ENCODE peak calls at places on chromosomes 13 and 19, in five cellular contexts. L is glutamatergic neuron; Q is putamen; C is cardiac fibroblast; U is stimulated activated CD8-positive, alpha-beta memory T cell treated with anti-CD3 and anti-CD28 coated beads, Interleukin-7, amount 100 ng/mL, for 1 hour. O is an unnamed sample.

GRCh38 chr13:49549289-49549688 is 36.1 kb downstream of the RCBTB1 start:
- DNase-seq in Q (no peak), L (no peak), C (no peak), U (no peak), O (no peak)

GRCh38 chr13:110214637-110215036 is 92.3 kb downstream of the COL4A1 start:
- DNase-seq in C (no peak), Q (no peak), L (no peak), U (no peak), O (no peak)

GRCh38 chr19:2802826-2803225 is 16.8 kb upstream of the ZNF554 start:
- DNase-seq in U (no peak), L (no peak), C (no peak), Q (no peak), O (no peak)

GRCh38 chr19:35027009-35027408 is 3.3 kb upstream of the SCN1B start:
- DNase-seq in U (no peak), Q (no peak), L (no peak), C (no peak), O (no peak)

GRCh38 chr13:33278923-33279322 is 6.6 kb downstream of the STARD13 start:
- DNase-seq in Q (no peak), C (no peak), U (no peak), L (no peak), O (no peak)

GRCh38 chr13:46035066-46035465 is 17.5 kb downstream of the ZC3H13 start:
- DNase-seq in Q (no peak), L (no peak), U (no peak), C (no peak), O (no peak)

GRCh38 chr13:78875792-78876580 is 217.0 kb upstream of the OBI1 start:
- DNase-seq in U (no peak), Q (no peak), L (no peak), C (no peak), O (no peak)

GRCh38 chr19:46755077-46755852 is 9.0 kb upstream of the STRN4 start:
- DNase-seq in U (no peak), C (peak), L (no peak), Q (no peak), O (no peak)

GRCh38 chr13:81395368-81395767 is 1054.4 kb upstream of the SPRY2 start:
- DNase-seq in C (no peak), U (no peak), Q (no peak), L (peak), O (no peak)

GRCh38 chr13:32212420-32212819 is 102.7 kb downstream of the ZAR1L start:
- DNase-seq in Q (no peak), C (peak), U (no peak), L (no peak), O (no peak)